ENCODE peak calls at places on chromosomes 1 and 21, in five cellular contexts. D, L, U, S and T are unnamed samples.
A peak's percentile ranks its signal among the peaks of the same experiment; 100 is the strongest.

GRCh38 chr1:246513619-246514343 is 6.7 kb upstream of the SMYD3 start:
- DNase-seq in L (no peak), U (no peak), D (no peak), S (no peak), T (no peak)

GRCh38 chr1:230010618-230011332 is 56.3 kb upstream of the GALNT2 start:
- DNase-seq in U (no peak), L (no peak), D (no peak), S (no peak), T (no peak)

GRCh38 chr1:189336115-189337100 is 1141.3 kb downstream of the BRINP3 start:
- DNase-seq in L (no peak), S (no peak), D (no peak), U (no peak), T (no peak)

GRCh38 chr1:76129731-76130130 is 55.2 kb downstream of the ST6GALNAC3 start:
- DNase-seq in U (no peak), S (no peak), D (no peak), L (no peak), T (no peak)

GRCh38 chr1:116418091-116418830 is 45.2 kb downstream of the ATP1A1 start:
- DNase-seq in D (peak; percentile 88), U (peak; percentile 49), S (peak; percentile 86), L (peak; percentile 83), T (peak; percentile 91)

GRCh38 chr1:67880056-67880601 is 46.9 kb upstream of the GNG12 start:
- DNase-seq in D (no peak), U (no peak), L (peak; percentile 68), S (no peak), T (no peak)

GRCh38 chr1:154446292-154446691 is 41.1 kb downstream of the IL6R start:
- DNase-seq in U (peak; percentile 90), L (peak; percentile 97), S (no peak), D (no peak), T (peak; percentile 86)

GRCh38 chr1:6503884-6504602 is 12.6 kb upstream of the PLEKHG5 start:
- DNase-seq in S (no peak), L (no peak), D (no peak), U (no peak), T (no peak)

GRCh38 chr1:233708416-233708815 is 94.5 kb downstream of the KCNK1 start:
- DNase-seq in L (no peak), S (no peak), D (no peak), U (no peak), T (no peak)

GRCh38 chr1:110148961-110149360 is 1.3 kb upstream of the SLC6A17 start:
- DNase-seq in S (no peak), U (no peak), L (no peak), D (no peak), T (no peak)

GRCh38 chr1:13498553-13498952 is 15.2 kb downstream of the LRRC38 start:
- DNase-seq in L (no peak), D (no peak), U (no peak), S (no peak), T (no peak)

GRCh38 chr1:119626841-119627240 is 21.2 kb downstream of the ZNF697 start:
- DNase-seq in S (no peak), U (no peak), D (no peak), L (peak; percentile 34), T (no peak)

GRCh38 chr1:233326995-233327937 is at the start of gene MAP3K21:
- DNase-seq in U (no peak), S (peak; percentile 87), D (peak; percentile 80), L (no peak), T (no peak)

GRCh38 chr1:25996966-25997758 is 701 bp downstream of the PAFAH2 start:
- DNase-seq in L (peak; percentile 68), U (no peak), S (peak; percentile 42), D (no peak), T (no peak)

GRCh38 chr1:111990026-111990877 is 784 bp upstream of the KCND3 start:
- DNase-seq in U (no peak), D (peak; percentile 71), S (peak; percentile 41), L (peak; percentile 15), T (no peak)

GRCh38 chr1:46996659-46997281 is 26.7 kb upstream of the CYP4X1 start:
- DNase-seq in D (no peak), S (no peak), U (no peak), L (no peak), T (no peak)

GRCh38 chr1:93042822-93043557 is 36.1 kb upstream of the MTF2 start:
- DNase-seq in U (no peak), S (no peak), D (no peak), L (no peak), T (no peak)

DNA sequence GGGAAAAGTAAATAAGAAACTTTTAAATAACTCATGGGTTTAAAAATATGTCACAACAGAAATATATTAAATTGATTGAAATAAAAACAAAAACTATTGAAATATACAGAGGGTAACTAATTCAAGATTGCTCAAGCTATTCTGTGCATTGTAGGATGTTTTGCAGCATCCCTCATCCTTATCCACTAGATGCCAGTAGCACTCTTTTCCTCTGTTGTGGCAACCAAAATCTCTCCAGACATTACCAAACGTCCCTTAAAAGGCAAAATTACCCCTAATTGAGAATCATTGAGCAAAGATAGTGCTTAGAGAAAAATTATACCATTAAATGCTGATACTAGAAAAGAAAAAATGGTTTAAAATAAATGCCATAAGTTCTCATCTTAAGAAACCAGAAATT is 682.6 kb downstream of the RWDD3 start:
- DNase-seq in U (no peak), S (no peak), D (no peak), L (peak; percentile 13), T (no peak)
- TF ChIP-seq CTCF in U (peak; percentile 57), S (peak; percentile 33), D (peak; percentile 64), L (peak; percentile 63), T (peak; percentile 51)

GRCh38 chr21:38930065-38930464 is 124.3 kb downstream of the ETS2 start:
- DNase-seq in L (no peak), S (no peak), U (no peak), D (no peak), T (no peak)
- TF ChIP-seq CTCF in L (no peak), S (no peak), U (no peak), D (no peak), T (no peak)

GRCh38 chr1:165874643-165875042 is 47.2 kb downstream of the UCK2 start:
- DNase-seq in S (no peak), L (no peak), U (no peak), D (no peak), T (no peak)

GRCh38 chr1:165871311-165872067 is 44.1 kb downstream of the UCK2 start:
- DNase-seq in L (peak; percentile 34), U (no peak), S (no peak), D (no peak), T (no peak)

GRCh38 chr1:165865941-165866340 is 38.5 kb downstream of the UCK2 start:
- DNase-seq in D (no peak), U (no peak), S (no peak), L (no peak), T (no peak)

GRCh38 chr1:165873481-165873880 is 46.1 kb downstream of the UCK2 start:
- DNase-seq in S (no peak), D (no peak), U (no peak), L (no peak), T (no peak)

GRCh38 chr1:165869343-165869742 is 41.9 kb downstream of the UCK2 start:
- DNase-seq in D (no peak), S (no peak), U (no peak), L (no peak), T (no peak)
- TF ChIP-seq CTCF in D (peak; percentile 62), S (no peak), U (peak; percentile 55), L (peak; percentile 40), T (peak; percentile 60)

GRCh38 chr1:1778827-1779675 is 781 bp upstream of the NADK start:
- DNase-seq in S (peak; percentile 96), L (no peak), U (no peak), D (no peak), T (no peak)
- TF ChIP-seq CTCF in S (peak; percentile 34), L (no peak), U (no peak), D (peak; percentile 56), T (no peak)

DNA sequence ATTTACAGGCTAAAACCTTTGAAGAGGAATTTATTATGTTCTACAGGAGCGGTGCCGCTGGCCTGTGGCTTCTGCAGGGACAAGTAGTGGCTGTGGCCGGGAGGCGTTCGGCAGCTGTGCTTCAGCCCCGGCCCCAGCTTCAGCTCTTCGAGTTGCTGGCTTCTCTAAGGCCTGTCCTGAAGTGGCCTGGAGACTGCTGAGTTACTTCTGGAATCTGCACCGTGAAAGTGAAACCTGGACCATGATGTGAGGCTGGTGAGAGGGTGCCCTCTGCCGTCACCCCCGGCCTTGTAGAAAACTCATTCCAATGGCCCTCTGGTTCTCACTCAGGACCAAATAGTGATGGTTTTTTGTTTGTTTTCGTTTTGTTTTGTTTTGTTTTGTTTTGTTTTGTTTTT is 48.1 kb downstream of the PRKCZ start:
- DNase-seq in U (no peak), L (no peak), D (no peak), S (no peak), T (no peak)
- TF ChIP-seq CTCF in U (no peak), L (no peak), D (no peak), S (no peak), T (no peak)

GRCh38 chr1:11499825-11500331 is 20.9 kb downstream of the DISP3 start:
- DNase-seq in U (no peak), D (no peak), S (no peak), L (no peak), T (no peak)

GRCh38 chr1:11498956-11499824 is 20.2 kb downstream of the DISP3 start:
- DNase-seq in U (no peak), D (no peak), S (no peak), L (no peak), T (no peak)

GRCh38 chr1:11495579-11495978 is 16.6 kb downstream of the DISP3 start:
- DNase-seq in S (no peak), L (no peak), U (no peak), D (no peak), T (no peak)

GRCh38 chr1:11493972-11494655 is 15.2 kb downstream of the DISP3 start:
- DNase-seq in D (no peak), L (no peak), S (no peak), U (no peak), T (no peak)

GRCh38 chr1:11496551-11497080 is 17.7 kb downstream of the DISP3 start:
- DNase-seq in D (no peak), L (no peak), U (no peak), S (no peak), T (no peak)
- TF ChIP-seq CTCF in D (no peak), L (no peak), U (no peak), S (no peak), T (no peak)

DNA sequence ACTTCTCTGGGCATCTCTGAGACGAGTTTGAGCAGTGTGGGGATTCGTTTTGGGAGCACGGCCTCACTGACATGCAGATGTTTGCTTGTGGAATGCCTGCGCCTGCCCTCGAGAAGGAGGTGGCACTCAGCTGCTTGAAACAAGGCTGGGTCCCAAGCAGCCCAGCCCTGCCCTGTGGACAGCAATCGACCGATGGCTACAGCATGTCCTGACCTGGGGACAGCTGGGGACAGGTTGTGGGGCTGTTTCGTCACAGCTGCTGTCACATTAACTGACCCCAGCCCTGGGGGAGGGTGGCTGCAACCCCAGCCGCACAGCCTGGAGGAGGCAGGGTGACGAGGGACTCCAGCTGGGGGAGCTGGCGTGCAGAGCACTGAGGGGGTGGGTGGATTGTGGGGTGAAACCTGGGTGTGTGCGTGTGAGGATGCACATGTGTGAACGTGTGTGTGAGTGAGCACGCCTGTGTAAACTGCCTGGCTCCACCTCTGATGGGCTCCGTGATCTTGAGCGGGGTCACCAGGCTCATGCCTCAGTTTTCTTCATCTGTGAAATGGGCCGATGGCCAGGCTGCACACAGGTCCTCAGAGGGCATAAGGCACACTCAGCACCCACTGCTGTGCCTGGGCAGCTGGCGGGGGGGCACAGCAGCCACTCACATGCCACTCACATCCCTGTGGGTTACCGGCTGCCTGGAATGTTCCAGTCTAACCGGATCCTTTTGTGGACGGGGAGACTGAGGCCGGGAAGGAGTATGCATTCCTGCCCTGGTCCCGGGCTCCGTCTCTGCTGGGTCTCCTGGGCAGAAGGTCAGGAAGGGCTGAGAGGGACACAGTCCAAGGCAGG is 49.3 kb downstream of the COL18A1 start:
- DNase-seq in U (no peak), L (peak; percentile 23), S (no peak), D (no peak), T (no peak)
- TF ChIP-seq CTCF in U (no peak), L (no peak), S (no peak), D (no peak), T (no peak)